ENCODE peak calls at places on chromosomes 16 and 17, in five cellular contexts. Q is KG1, T is progenitor cell of endocrine pancreas, S is H4, Y is fibroblast of mammary gland. X is an unnamed sample.

GRCh38 chr16:69773255-69773947 is 11.3 kb downstream of the WWP2 start:
- DNase-seq in Y (no peak), S (no peak), T (no peak), Q (no peak), X (no peak)

GRCh38 chr17:58667934-58668597 is 23.8 kb downstream of the TEX14 start:
- DNase-seq in Q (no peak), T (no peak), Y (peak; percentile 31), S (no peak), X (no peak)

GRCh38 chr16:17293813-17294558 is 176.8 kb downstream of the XYLT1 start:
- DNase-seq in T (no peak), S (no peak), Y (no peak), Q (no peak), X (no peak)

GRCh38 chr17:39139137-39139516 is 12.3 kb downstream of the PLXDC1 start:
- DNase-seq in S (peak; percentile 83), Y (peak; percentile 86), Q (no peak), T (no peak), X (no peak)

GRCh38 chr16:4852221-4852872 is 5.1 kb downstream of the UBN1 start:
- DNase-seq in S (no peak), T (no peak), Q (no peak), Y (peak; percentile 52), X (no peak)

GRCh38 chr17:787641-788221 is 5.6 kb downstream of the MRM3 start:
- DNase-seq in T (no peak), S (no peak), Q (no peak), Y (no peak), X (no peak)

GRCh38 chr16:22222998-22223397 is 16.9 kb downstream of the EEF2K start:
- DNase-seq in Y (no peak), S (no peak), T (no peak), Q (no peak), X (no peak)

GRCh38 chr17:77354420-77354720 is 213.6 kb downstream of the SEC14L1 start:
- DNase-seq in Q (no peak), T (no peak), Y (no peak), S (no peak), X (no peak)

GRCh38 chr16:27450836-27451341 is 48.9 kb downstream of the IL21R start:
- DNase-seq in Q (no peak), T (no peak), Y (peak; percentile 53), S (no peak), X (no peak)

GRCh38 chr17:76199466-76199865 is 40.8 kb downstream of the RNF157 start:
- DNase-seq in Q (no peak), T (no peak), Y (no peak), S (no peak), X (no peak)

GRCh38 chr16:52283581-52284375 is 263.2 kb downstream of the TOX3 start:
- DNase-seq in Y (no peak), Q (no peak), S (no peak), T (no peak), X (no peak)

GRCh38 chr17:17179371-17179827 is 26.7 kb downstream of the PLD6 start:
- DNase-seq in Q (no peak), S (no peak), Y (no peak), T (no peak), X (no peak)

X was measured in NCI-H2081 treated with DMSO at 0.1 percent for 48 hours.